ENCODE peak calls at places on chromosomes 3 and 15, in four cellular contexts. C, P, T and Q are unnamed samples.

GRCh38 chr3:12462159-12462962 is 21.9 kb upstream of the TSEN2 start:
- DNase-seq in C (no peak), P (no peak), T (no peak), Q (no peak)

GRCh38 chr3:4765212-4765611 is 214.0 kb upstream of the BHLHE40 start:
- DNase-seq in C (no peak), P (no peak), T (no peak), Q (no peak)

GRCh38 chr3:189726277-189726676 is 95.1 kb downstream of the TP63 start:
- DNase-seq in C (no peak), P (no peak), T (no peak), Q (no peak)

GRCh38 chr3:69306239-69307185 is 79.4 kb downstream of the FRMD4B start:
- DNase-seq in C (peak), P (peak), T (peak), Q (peak)

GRCh38 chr15:74442063-74442462 is 8.3 kb upstream of the SEMA7A start:
- DNase-seq in C (no peak), P (no peak), T (no peak), Q (no peak)

GRCh38 chr3:139287557-139287956 is 56.3 kb upstream of the MRPS22 start:
- DNase-seq in C (no peak), P (no peak), T (no peak), Q (no peak)

GRCh38 chr15:82047493-82048446 is 2.0 kb upstream of the MEX3B start:
- DNase-seq in C (no peak), P (no peak), T (no peak), Q (no peak)

GRCh38 chr3:61564405-61565059 is 3.2 kb downstream of the PTPRG start:
- DNase-seq in C (peak), P (peak), T (peak), Q (peak)

GRCh38 chr3:35523838-35524237 is 115.5 kb upstream of the ARPP21 start:
- DNase-seq in C (no peak), P (no peak), T (no peak), Q (no peak)

GRCh38 chr3:127113571-127113891 is 79.4 kb upstream of the PRR23E start:
- DNase-seq in C (no peak), P (no peak), T (no peak), Q (no peak)

GRCh38 chr3:118943597-118943996 is 91.0 kb downstream of the IGSF11 start:
- DNase-seq in C (no peak), P (no peak), T (no peak), Q (no peak)

GRCh38 chr3:122030381-122031122 is 8.5 kb upstream of the ILDR1 start:
- DNase-seq in C (no peak), P (peak), T (no peak), Q (peak)

GRCh38 chr3:193559100-193559499 is 4.4 kb upstream of the ATP13A4 start:
- DNase-seq in C (no peak), P (no peak), T (no peak), Q (no peak)

GRCh38 chr3:180680097-180680430 is 775 bp upstream of the CCDC39 start:
- DNase-seq in C (no peak), P (peak), T (no peak), Q (peak)

GRCh38 chr3:120244834-120245225 is 40.2 kb downstream of the GPR156 start:
- DNase-seq in C (no peak), P (no peak), T (peak), Q (no peak)

GRCh38 chr3:158167737-158168469 is 58.0 kb downstream of the RSRC1 start:
- DNase-seq in C (no peak), P (peak), T (no peak), Q (peak)

GRCh38 chr15:98840010-98840409 is 167.6 kb downstream of the PGPEP1L start:
- DNase-seq in C (no peak), P (no peak), T (no peak), Q (no peak)

GRCh38 chr3:165748094-165748493 is 89.1 kb downstream of the BCHE start:
- DNase-seq in C (no peak), P (no peak), T (no peak), Q (no peak)

GRCh38 chr3:10665611-10666010 is 150.4 kb upstream of the SLC6A11 start:
- DNase-seq in C (no peak), P (no peak), T (no peak), Q (no peak)

GRCh38 chr15:68586274-68586961 is 7.6 kb downstream of the CORO2B start:
- DNase-seq in C (no peak), P (peak), T (peak), Q (peak)

GRCh38 chr15:55277116-55277564 is 12.5 kb downstream of the RAB27A start:
- DNase-seq in C (no peak), P (no peak), T (no peak), Q (no peak)

GRCh38 chr15:64749999-64750657 is 25.3 kb downstream of the RBPMS2 start:
- DNase-seq in C (no peak), P (peak), T (peak), Q (no peak)

GRCh38 chr3:97984061-97984460 is 11.8 kb upstream of the RIOX2 start:
- DNase-seq in C (no peak), P (no peak), T (no peak), Q (no peak)

GRCh38 chr3:160755776-160756304 is at the start of gene PPM1L:
- DNase-seq in C (peak), P (peak), T (peak), Q (peak)

GRCh38 chr3:3806856-3807255 is 7.6 kb downstream of the LRRN1 start:
- DNase-seq in C (no peak), P (no peak), T (no peak), Q (no peak)

GRCh38 chr15:48855501-48856440 is 22.2 kb upstream of the EID1 start:
- DNase-seq in C (no peak), P (peak), T (no peak), Q (peak)
- TF ChIP-seq CTCF in C (peak), P (peak), T (peak), Q (peak)

GRCh38 chr3:50563867-50564266 is 3.7 kb downstream of the C3orf18 start:
- DNase-seq in C (no peak), P (no peak), T (no peak), Q (no peak)

GRCh38 chr3:50567011-50567385 is 549 bp downstream of the C3orf18 start:
- DNase-seq in C (no peak), P (no peak), T (no peak), Q (no peak)

GRCh38 chr3:50559702-50560101 is 7.8 kb downstream of the C3orf18 start:
- DNase-seq in C (no peak), P (no peak), T (no peak), Q (peak)

GRCh38 chr3:50564321-50564720 is 3.2 kb downstream of the C3orf18 start:
- DNase-seq in C (no peak), P (no peak), T (no peak), Q (no peak)

DNA sequence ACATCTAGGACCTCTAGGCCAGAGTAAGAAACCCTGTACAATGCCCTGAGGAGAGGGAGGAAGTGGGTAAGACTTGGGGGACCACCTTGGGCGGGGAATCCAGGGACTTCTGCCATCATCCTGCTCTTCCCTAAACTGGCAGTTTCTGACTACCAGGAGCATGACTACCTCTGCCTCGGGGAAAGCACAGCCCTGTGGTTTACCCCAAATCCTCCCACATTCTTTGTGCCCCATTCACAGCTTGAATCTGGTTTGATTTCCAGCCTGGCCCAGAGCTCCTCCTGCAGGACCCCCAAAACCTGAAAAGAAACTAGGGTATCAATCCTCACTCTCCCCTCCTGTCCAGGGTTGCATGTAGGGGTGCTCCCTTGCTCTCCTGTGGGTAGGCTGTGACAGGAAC is 4.7 kb downstream of the C3orf18 start:
- DNase-seq in C (no peak), P (no peak), T (no peak), Q (peak)
- TF ChIP-seq CTCF in C (no peak), P (no peak), T (no peak), Q (peak)

DNA sequence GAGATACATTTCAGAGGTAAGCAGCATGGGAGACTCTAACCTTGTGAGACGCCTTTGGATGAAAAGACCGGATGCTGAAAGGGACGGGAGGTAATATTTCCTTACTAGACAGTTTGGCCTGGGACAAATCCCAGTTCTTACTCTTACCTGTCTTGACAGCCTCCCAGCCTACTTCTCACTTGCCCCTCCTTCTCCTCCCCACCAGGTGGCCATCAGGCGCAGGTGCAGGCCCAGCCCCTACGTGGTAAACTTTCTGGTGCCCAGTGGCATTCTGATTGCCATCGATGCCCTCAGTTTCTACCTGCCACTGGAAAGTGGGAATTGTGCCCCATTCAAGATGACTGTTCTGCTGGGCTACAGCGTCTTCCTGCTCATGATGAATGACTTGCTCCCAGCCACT is 6.3 kb downstream of the HTR3D start:
- DNase-seq in C (no peak), P (no peak), T (no peak), Q (no peak)
- TF ChIP-seq CTCF in C (no peak), P (no peak), T (no peak), Q (no peak)

GRCh38 chr3:37863552-37863865 is 1.8 kb downstream of the CTDSPL start:
- DNase-seq in C (no peak), P (no peak), T (no peak), Q (no peak)

GRCh38 chr3:37863949-37864822 is 2.5 kb downstream of the CTDSPL start:
- DNase-seq in C (no peak), P (no peak), T (no peak), Q (no peak)

GRCh38 chr3:37867144-37867543 is 5.5 kb downstream of the CTDSPL start:
- DNase-seq in C (no peak), P (no peak), T (no peak), Q (no peak)

GRCh38 chr3:37862712-37863551 is 1.3 kb downstream of the CTDSPL start:
- DNase-seq in C (no peak), P (peak), T (no peak), Q (peak)

GRCh38 chr3:37864904-37865303 is 3.2 kb downstream of the CTDSPL start:
- DNase-seq in C (no peak), P (peak), T (no peak), Q (no peak)
- TF ChIP-seq CTCF in C (no peak), P (no peak), T (no peak), Q (no peak)

GRCh38 chr3:170178631-170179030 is 2.9 kb downstream of the PHC3 start:
- DNase-seq in C (no peak), P (no peak), T (no peak), Q (no peak)

GRCh38 chr3:170179444-170179843 is 2.1 kb downstream of the PHC3 start:
- DNase-seq in C (no peak), P (no peak), T (no peak), Q (no peak)

GRCh38 chr3:170180107-170180951 is 1.2 kb downstream of the PHC3 start:
- DNase-seq in C (no peak), P (peak), T (no peak), Q (peak)

DNA sequence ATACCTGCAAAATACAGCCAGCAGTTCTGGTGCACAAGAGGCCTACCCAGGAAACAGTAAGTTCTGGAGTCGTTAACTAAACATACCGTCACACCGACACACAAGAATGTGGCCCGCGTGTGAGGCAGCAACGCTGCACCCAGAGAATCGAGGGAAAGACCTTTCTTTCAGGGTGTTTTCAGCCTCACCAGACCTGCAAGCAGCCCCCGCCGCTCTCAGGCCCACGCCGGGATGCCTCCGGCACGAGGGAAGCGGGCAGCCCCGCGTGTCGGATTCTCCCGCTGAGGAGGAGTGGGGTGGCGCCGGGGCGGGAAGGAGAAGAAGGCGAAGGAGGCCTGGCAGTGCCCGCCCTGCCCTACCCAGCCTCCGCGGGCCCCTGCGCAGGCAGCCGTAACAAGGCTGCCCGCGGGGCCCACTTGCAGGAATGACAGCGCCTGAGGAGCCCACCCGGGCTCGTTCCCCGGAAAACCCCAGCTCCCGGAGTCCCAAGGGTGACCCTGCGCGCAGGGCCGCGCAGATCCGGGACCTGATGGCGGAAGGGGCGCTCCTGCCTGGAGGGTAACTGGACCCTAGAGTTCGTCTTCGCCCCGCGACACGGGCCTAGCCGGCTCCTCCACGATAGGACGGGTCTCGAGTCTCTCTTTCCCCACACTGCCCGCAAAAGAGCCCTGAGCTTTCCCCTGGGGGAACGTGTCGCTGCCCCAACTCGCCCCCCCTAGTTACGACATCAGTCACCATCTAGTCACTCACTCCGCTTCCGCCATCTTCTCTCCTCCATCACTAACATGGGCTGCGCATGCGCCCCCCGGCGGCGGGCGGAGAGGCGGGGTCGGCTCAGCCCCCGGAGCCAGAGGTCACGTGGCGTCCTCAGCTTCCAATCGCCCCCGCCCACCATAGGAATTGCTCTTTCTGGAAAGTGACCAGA is at the start of gene PHC3:
- DNase-seq in C (peak), P (peak), T (peak), Q (peak)
- TF ChIP-seq CTCF in C (no peak), P (no peak), T (peak), Q (peak)

GRCh38 chr3:150184426-150185071 is 213.9 kb upstream of the PFN2 start:
- DNase-seq in C (no peak), P (no peak), T (no peak), Q (peak)
- TF ChIP-seq CTCF in C (no peak), P (no peak), T (no peak), Q (peak)

DNA sequence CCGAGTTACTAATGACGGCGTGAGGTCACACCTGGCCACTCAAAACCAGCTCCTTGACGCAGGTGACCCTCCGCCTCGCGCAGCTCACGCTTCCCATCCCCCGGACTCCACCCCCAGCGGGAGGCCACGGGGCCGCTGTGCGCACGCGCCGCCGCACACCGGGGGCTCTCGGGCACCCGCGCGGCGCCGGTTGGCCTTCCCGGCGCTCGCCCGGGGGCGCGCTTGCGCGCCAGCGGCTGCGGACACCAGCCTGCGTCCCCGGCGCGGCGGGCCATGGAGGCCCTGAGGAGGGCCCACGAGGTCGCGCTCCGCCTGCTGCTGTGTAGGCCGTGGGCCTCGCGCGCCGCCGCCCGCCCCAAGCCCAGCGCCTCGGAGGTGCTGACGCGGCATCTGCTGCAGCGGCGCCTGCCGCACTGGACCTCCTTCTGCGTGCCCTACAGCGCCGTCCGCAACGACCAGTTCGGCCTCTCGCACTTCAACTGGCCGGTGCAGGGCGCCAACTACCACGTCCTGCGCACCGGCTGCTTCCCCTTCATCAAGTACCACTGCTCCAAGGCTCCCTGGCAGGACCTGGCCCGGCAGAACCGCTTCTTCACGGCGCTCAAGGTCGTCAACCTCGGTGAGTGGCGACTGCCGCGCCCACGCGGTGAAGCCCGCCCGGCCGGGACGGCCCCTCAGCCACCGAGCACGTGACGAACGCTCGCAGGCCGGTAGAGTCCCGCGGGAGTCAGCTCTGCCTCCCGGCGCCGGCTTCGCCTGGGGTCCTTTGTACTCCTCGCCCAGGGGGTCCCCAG is at the start of gene C15orf61:
- DNase-seq in C (peak), P (peak), T (peak), Q (peak)
- TF ChIP-seq CTCF in C (no peak), P (no peak), T (no peak), Q (no peak)

DNA sequence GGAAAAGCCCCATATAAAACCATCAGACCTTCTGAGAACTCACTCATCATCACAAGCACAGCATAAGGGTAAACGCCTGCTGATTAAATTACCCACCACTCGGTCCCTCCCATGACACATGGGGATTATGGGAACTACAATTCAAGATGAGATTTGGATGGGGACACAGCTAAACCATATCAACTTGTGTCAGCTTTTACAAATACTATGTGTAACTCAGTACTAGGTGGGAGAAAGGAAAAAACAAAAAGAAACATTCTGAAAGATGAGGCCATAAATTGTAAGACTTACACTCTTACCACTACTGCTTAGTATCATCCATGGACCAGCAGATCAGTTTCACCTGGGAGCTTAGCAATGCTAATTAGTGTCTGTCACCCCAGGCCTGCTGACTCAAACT is 373.9 kb upstream of the TGFBR2 start:
- DNase-seq in C (no peak), P (no peak), T (no peak), Q (no peak)
- TF ChIP-seq CTCF in C (no peak), P (no peak), T (no peak), Q (no peak)

DNA sequence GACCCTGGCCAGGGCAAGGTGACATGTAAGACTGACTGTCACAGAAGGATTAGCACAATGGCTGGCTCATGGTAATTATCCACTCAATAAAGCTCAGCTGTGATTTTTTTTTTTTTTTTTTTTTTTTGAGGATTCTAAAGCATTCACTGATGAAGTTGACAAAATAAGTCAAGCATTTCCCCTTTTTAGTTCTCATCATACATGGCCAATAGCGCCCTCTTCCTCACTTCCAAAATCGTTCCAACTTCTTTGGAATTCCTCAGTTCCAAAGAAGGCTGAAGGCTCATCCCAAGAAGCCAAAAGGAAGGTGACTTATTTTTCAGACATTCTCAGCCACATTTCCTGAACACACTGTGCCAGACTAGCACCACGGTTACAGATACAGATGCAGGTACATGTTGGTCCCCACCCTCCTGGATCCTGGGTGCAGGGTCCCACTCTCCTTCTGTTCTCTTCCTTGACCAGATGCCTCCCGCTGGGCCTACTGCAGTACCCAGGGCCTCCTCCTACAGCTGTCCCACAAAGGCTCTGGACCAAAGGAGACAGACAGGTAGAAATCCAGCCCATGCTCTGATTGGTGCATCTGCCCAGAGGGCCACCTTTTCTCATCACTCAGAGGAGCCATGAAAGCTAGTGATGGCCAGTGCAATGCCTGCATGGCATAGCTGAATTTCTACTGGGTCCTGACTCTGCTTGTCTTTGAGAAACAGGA is 202.6 kb downstream of the UACA start:
- DNase-seq in C (no peak), P (no peak), T (no peak), Q (no peak)
- TF ChIP-seq CTCF in C (no peak), P (peak), T (no peak), Q (peak)

GRCh38 chr15:83379574-83379973 is 67.6 kb upstream of the SH3GL3 start:
- DNase-seq in C (no peak), P (no peak), T (no peak), Q (peak)

GRCh38 chr15:83380026-83380425 is 67.1 kb upstream of the SH3GL3 start:
- DNase-seq in C (no peak), P (no peak), T (no peak), Q (peak)

GRCh38 chr15:83378921-83379561 is 68.1 kb upstream of the SH3GL3 start:
- DNase-seq in C (no peak), P (no peak), T (no peak), Q (no peak)

GRCh38 chr15:83380682-83381081 is 66.5 kb upstream of the SH3GL3 start:
- DNase-seq in C (peak), P (peak), T (peak), Q (peak)
- TF ChIP-seq CTCF in C (peak), P (peak), T (no peak), Q (peak)